ENCODE peak calls at places on chromosome 21, in five cellular contexts. C is hepatic stellate cell, Z is fibroblast of lung, M is H4, D is ovary. T is an unnamed sample.

GRCh38 chr21:42991992-42992740 is 17.8 kb downstream of the PKNOX1 start:
- DNase-seq in Z (peak; percentile 93), D (peak; percentile 73), M (peak; percentile 61), C (peak; percentile 91), T (peak; percentile 78)

GRCh38 chr21:44927587-44928461 is 7.1 kb upstream of the ITGB2 start:
- DNase-seq in Z (peak; percentile 72), C (peak; percentile 81), M (peak; percentile 66), D (no peak), T (peak; percentile 20)

GRCh38 chr21:44650973-44651675 is 3.3 kb downstream of the KRTAP12-4 start:
- DNase-seq in Z (no peak), C (no peak), D (no peak), M (no peak), T (no peak)

GRCh38 chr21:24259241-24259640 is 1348.0 kb downstream of the MRPL39 start:
- DNase-seq in M (no peak), Z (peak; percentile 3), C (no peak), D (no peak), T (peak; percentile 27)

GRCh38 chr21:19999369-20000272 is 998.6 kb upstream of the NCAM2 start:
- DNase-seq in D (no peak), M (no peak), Z (no peak), C (no peak), T (no peak)

GRCh38 chr21:36184561-36184960 is 27.9 kb downstream of the DOP1B start:
- DNase-seq in D (no peak), M (no peak), C (no peak), Z (no peak), T (no peak)

GRCh38 chr21:14900058-14900457 is 164.7 kb downstream of the NRIP1 start:
- DNase-seq in C (no peak), M (peak; percentile 26), Z (peak; percentile 81), D (no peak), T (no peak)

GRCh38 chr21:14452031-14452778 is 69.3 kb upstream of the HSPA13 start:
- DNase-seq in D (no peak), M (no peak), C (no peak), Z (no peak), T (no peak)

GRCh38 chr21:32131960-32132359 is 146.9 kb downstream of the MIS18A start:
- DNase-seq in D (no peak), C (no peak), M (peak; percentile 75), Z (peak; percentile 42), T (no peak)

GRCh38 chr21:42254631-42255030 is 35.7 kb downstream of the ABCG1 start:
- DNase-seq in Z (no peak), C (no peak), D (no peak), M (no peak), T (no peak)

GRCh38 chr21:17343055-17343454 is 169.8 kb upstream of the CXADR start:
- DNase-seq in C (no peak), Z (peak; percentile 3), D (no peak), M (no peak), T (no peak)

GRCh38 chr21:26837539-26837938 is 7.7 kb downstream of the ADAMTS1 start:
- DNase-seq in D (peak; percentile 33), M (no peak), C (no peak), Z (no peak), T (no peak)

GRCh38 chr21:42534361-42534900 is 20.8 kb downstream of the SLC37A1 start:
- DNase-seq in C (no peak), M (no peak), D (no peak), Z (no peak), T (no peak)

GRCh38 chr21:45420623-45421041 is 15.7 kb downstream of the COL18A1 start:
- DNase-seq in M (no peak), D (peak; percentile 30), Z (peak; percentile 40), C (peak; percentile 72), T (no peak)

GRCh38 chr21:42844411-42845113 is 34.8 kb downstream of the WDR4 start:
- DNase-seq in C (no peak), D (peak; percentile 20), M (no peak), Z (no peak), T (no peak)

GRCh38 chr21:41668686-41669532 is 97.9 kb downstream of the RIPK4 start:
- DNase-seq in Z (no peak), D (no peak), C (no peak), M (no peak), T (no peak)

GRCh38 chr21:42285569-42286245 is 29.5 kb downstream of the TFF3 start:
- DNase-seq in C (no peak), D (no peak), Z (no peak), M (no peak), T (no peak)

GRCh38 chr21:43321111-43321510 is 105.8 kb downstream of the SIK1 start:
- DNase-seq in D (no peak), Z (no peak), C (no peak), M (no peak), T (no peak)

GRCh38 chr21:34669149-34669879 is 520 bp downstream of the CLIC6 start:
- DNase-seq in D (no peak), M (no peak), Z (no peak), C (no peak), T (no peak)

GRCh38 chr21:26587621-26588260 is 14.7 kb upstream of the CYYR1 start:
- DNase-seq in C (peak; percentile 20), D (no peak), M (no peak), Z (peak; percentile 70), T (peak; percentile 62)

GRCh38 chr21:32257952-32258785 is 20.7 kb downstream of the MIS18A start:
- DNase-seq in Z (peak; percentile 71), C (peak; percentile 75), M (peak; percentile 88), D (peak; percentile 63), T (peak; percentile 65)

GRCh38 chr21:37531402-37532042 is 164.9 kb downstream of the DYRK1A start:
- DNase-seq in Z (no peak), D (peak; percentile 31), C (no peak), M (peak; percentile 34), T (no peak)

GRCh38 chr21:33943293-33943692 is 27.7 kb upstream of the ATP5PO start:
- DNase-seq in M (no peak), Z (no peak), C (no peak), D (no peak), T (no peak)

GRCh38 chr21:30315701-30316100 is 4.4 kb downstream of the KRTAP26-1 start:
- DNase-seq in D (no peak), M (no peak), Z (no peak), C (no peak), T (no peak)

GRCh38 chr21:43733060-43733459 is 14.1 kb downstream of the PDXK start:
- DNase-seq in M (no peak), D (no peak), Z (no peak), C (no peak), T (no peak)

GRCh38 chr21:17925000-17925610 is 105.9 kb upstream of the C21orf91 start:
- DNase-seq in Z (peak; percentile 46), C (peak; percentile 27), D (no peak), M (peak; percentile 78), T (peak; percentile 23)

GRCh38 chr21:37032877-37033471 is 26.5 kb downstream of the RIPPLY3 start:
- DNase-seq in D (no peak), C (peak; percentile 50), M (no peak), Z (peak; percentile 78), T (peak; percentile 26)

T was measured in amniotic stem cell.